ENCODE peak calls at places on chromosomes 12 and 14, in four cellular contexts. B, K, O and Z are unnamed samples.

GRCh38 chr12:26777236-26777635 is 55.8 kb downstream of the ITPR2 start:
- DNase-seq in B (no peak), K (no peak), O (no peak), Z (no peak)

GRCh38 chr12:509494-509893 is 49.8 kb downstream of the B4GALNT3 start:
- DNase-seq in B (no peak), K (no peak), O (no peak), Z (no peak)

GRCh38 chr14:100606687-100607610 is 19.7 kb upstream of the BEGAIN start:
- DNase-seq in B (no peak), K (no peak), O (no peak), Z (no peak)

GRCh38 chr14:105481886-105482454 is 4.7 kb upstream of the CRIP1 start:
- DNase-seq in B (peak; percentile 92), K (peak; percentile 98), O (peak; percentile 95), Z (peak; percentile 77)

GRCh38 chr14:61609143-61609851 is 86.0 kb upstream of the HIF1A start:
- DNase-seq in B (peak; percentile 84), K (no peak), O (no peak), Z (peak; percentile 67)

GRCh38 chr12:119589087-119589486 is 4.5 kb upstream of the TMEM233 start:
- DNase-seq in B (no peak), K (no peak), O (no peak), Z (no peak)

GRCh38 chr14:90733139-90733808 is 83.0 kb downstream of the TTC7B start:
- DNase-seq in B (no peak), K (no peak), O (no peak), Z (peak; percentile 79)

GRCh38 chr12:53733051-53733812 is 6.0 kb upstream of the CALCOCO1 start:
- DNase-seq in B (no peak), K (no peak), O (no peak), Z (no peak)

GRCh38 chr12:84793558-84794367 is 118.8 kb downstream of the SLC6A15 start:
- DNase-seq in B (no peak), K (no peak), O (no peak), Z (no peak)